ENCODE peak calls at places on chromosomes 6 and 20, in nine cellular contexts. C is epithelial cell of proximal tubule; J is CD8-positive, alpha-beta T cell; V is AG10803; S is HepG2; R is GM13976; Z is cardiac muscle cell; L is CD4-positive, alpha-beta T cell; E is H9. U is an unnamed sample.

GRCh38 chr6:33904050-33904827 is 100.4 kb upstream of the MLN start:
- DNase-seq in C (no peak), J (peak), V (no peak), S (no peak), R (peak), Z (peak), L (peak), E (no peak), U (no peak)

GRCh38 chr6:35710241-35710847 is 21.6 kb upstream of the FKBP5 start:
- DNase-seq in C (peak), J (no peak), V (no peak), S (no peak), R (no peak), Z (no peak), L (no peak), E (no peak), U (no peak)

GRCh38 chr20:24701668-24702067 is 232.2 kb downstream of the SYNDIG1 start:
- DNase-seq in C (no peak), J (no peak), V (no peak), S (no peak), R (no peak), Z (no peak), L (no peak), E (no peak), U (no peak)

GRCh38 chr6:159819932-159820640 is 20.0 kb downstream of the PNLDC1 start:
- DNase-seq in C (no peak), J (peak), V (no peak), S (no peak), R (peak), Z (no peak), L (peak), E (peak), U (no peak)

GRCh38 chr6:105769987-105770386 is 316.1 kb upstream of the PRDM1 start:
- DNase-seq in C (peak), J (no peak), V (peak), S (no peak), R (no peak), Z (no peak), L (no peak), E (no peak), U (no peak)

GRCh38 chr20:15496501-15497039 is 1076.7 kb downstream of the KIF16B start:
- DNase-seq in C (no peak), J (no peak), V (no peak), S (no peak), R (no peak), Z (no peak), L (no peak), E (no peak), U (no peak)

GRCh38 chr6:4369616-4370015 is 234.2 kb upstream of the ECI2 start:
- DNase-seq in C (no peak), J (no peak), V (peak), S (no peak), R (no peak), Z (no peak), L (no peak), E (no peak), U (no peak)

GRCh38 chr6:168127384-168127868 is 48.4 kb upstream of the FRMD1 start:
- DNase-seq in C (no peak), J (no peak), V (no peak), S (no peak), R (no peak), Z (no peak), L (no peak), E (no peak), U (no peak)

GRCh38 chr20:50172347-50173013 is 18.1 kb upstream of the CEBPB start:
- DNase-seq in C (no peak), J (no peak), V (peak), S (peak), R (peak), Z (peak), L (no peak), E (peak), U (peak)

GRCh38 chr6:163844761-163845160 is 430.2 kb downstream of the QKI start:
- DNase-seq in C (no peak), J (no peak), V (no peak), S (no peak), R (no peak), Z (no peak), L (no peak), E (no peak), U (no peak)

GRCh38 chr20:61296629-61297019 is 44.6 kb downstream of the CDH4 start:
- DNase-seq in C (no peak), J (no peak), V (no peak), S (no peak), R (no peak), Z (no peak), L (no peak), E (no peak), U (no peak)

GRCh38 chr20:41287327-41287726 is 30.2 kb downstream of the ZHX3 start:
- DNase-seq in C (peak), J (no peak), V (peak), S (no peak), R (no peak), Z (no peak), L (no peak), E (no peak), U (no peak)

GRCh38 chr6:116047173-116047933 is 13.3 kb downstream of the FRK start:
- DNase-seq in C (no peak), J (no peak), V (peak), S (peak), R (no peak), Z (no peak), L (no peak), E (no peak), U (no peak)

GRCh38 chr6:52216932-52217331 is 27.4 kb downstream of the IL17F start:
- DNase-seq in C (no peak), J (no peak), V (no peak), S (no peak), R (no peak), Z (no peak), L (no peak), E (no peak), U (no peak)

GRCh38 chr6:121951918-121952379 is 447.5 kb upstream of the HSF2 start:
- DNase-seq in C (no peak), J (no peak), V (peak), S (no peak), R (no peak), Z (no peak), L (no peak), E (no peak), U (no peak)

GRCh38 chr6:163943647-163944395 is 529.3 kb downstream of the QKI start:
- DNase-seq in C (no peak), J (no peak), V (peak), S (no peak), R (no peak), Z (peak), L (no peak), E (peak), U (no peak)

GRCh38 chr6:2940851-2941250 is 30.5 kb downstream of the SERPINB6 start:
- DNase-seq in C (no peak), J (peak), V (no peak), S (no peak), R (no peak), Z (no peak), L (no peak), E (no peak), U (no peak)

GRCh38 chr6:1031671-1032070 is 280.2 kb upstream of the FOXQ1 start:
- DNase-seq in C (no peak), J (no peak), V (no peak), S (no peak), R (no peak), Z (no peak), L (no peak), E (no peak), U (no peak)

GRCh38 chr20:51432875-51433274 is 109.6 kb downstream of the NFATC2 start:
- DNase-seq in C (no peak), J (no peak), V (no peak), S (no peak), R (no peak), Z (no peak), L (no peak), E (no peak), U (no peak)

DNA sequence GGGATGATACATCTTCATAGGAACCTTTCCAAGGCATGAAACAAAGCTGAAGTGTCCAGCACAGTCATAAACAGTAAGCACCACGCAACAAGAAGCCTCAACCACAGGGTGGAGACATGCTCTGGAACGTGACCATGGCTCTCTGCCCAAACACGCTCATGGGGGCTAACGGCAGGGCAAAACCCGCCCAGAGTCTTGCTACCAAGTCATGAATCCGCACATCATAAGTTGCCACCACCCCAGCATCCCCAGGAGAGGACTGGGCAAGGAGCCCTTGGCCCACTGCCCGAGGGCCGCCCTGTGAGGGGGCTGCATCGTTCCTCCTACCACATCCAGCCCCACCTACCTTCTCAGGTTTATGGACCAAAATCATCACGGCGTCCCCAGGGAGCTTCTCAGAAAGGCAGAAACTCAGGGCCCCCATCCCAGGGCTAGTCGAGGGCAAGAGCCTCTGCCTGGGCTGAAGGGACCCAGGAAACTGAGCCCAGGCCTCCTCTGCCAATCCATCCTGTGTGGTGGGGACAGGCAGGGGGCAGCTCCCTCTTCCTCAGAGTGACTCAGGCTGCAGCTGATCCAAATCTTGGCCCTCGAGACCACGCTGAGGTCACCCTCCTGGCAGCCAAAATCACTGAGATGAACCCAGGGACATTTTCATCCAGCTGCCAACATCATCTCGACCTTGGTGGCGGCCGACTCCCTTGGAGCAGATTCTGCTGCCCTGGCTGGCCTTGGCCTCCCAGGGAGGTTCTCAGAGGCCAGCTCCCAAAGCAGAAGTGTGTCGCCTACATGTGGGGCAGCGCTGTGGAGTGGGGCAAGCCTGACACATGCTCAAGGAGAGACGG is 42.6 kb downstream of the BMP7 start:
- DNase-seq in C (no peak), J (no peak), V (peak), S (no peak), R (no peak), Z (no peak), L (no peak), E (no peak), U (no peak)
- TF ChIP-seq CTCF in C (no peak), J (no peak), V (no peak), S (no peak), R (no peak), Z (no peak), L (no peak), E (no peak), U (no peak)

DNA sequence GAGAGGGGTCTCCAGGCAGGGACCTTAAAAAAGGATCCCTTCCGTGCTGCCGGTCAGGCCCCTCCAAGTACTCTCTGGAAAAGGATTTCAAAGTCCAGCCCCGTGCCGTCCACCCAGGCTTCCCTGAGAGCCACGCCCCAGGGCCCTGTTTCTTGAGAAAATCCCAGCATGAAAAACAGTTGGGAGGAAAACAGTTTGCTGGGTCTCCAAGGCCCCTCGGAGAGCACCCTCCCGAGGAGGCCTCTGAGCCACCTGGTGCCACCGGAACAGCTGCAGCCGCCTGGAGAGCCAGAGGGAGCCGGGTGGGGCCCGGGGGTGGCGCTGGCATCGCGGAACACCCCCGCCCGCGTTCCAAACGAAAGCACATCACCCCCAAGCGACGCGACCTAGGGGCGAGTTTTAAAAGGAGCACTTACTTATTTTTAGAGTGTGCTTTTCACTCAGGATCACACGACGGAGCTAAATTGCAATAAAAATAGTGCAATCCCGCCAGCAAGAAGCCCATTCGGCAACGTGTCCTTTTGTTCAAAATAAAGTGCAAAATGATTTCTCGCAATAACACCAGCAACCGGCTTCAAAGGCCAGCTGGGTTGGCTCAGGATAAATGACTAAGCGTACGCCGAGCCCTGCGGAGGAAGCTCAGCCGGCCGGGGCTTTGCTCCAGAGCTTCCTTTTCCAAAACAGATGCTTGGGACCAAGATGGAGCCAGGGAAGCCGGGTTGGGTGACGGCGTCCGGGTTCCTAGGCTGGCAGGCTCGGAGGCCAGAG is 64.2 kb downstream of the YTHDF1 start:
- DNase-seq in C (no peak), J (no peak), V (no peak), S (no peak), R (no peak), Z (no peak), L (no peak), E (no peak), U (peak)
- TF ChIP-seq CTCF in C (no peak), J (no peak), V (no peak), S (no peak), R (no peak), Z (no peak), L (no peak), E (no peak), U (no peak)

GRCh38 chr6:38144365-38144764 is 324.8 kb downstream of the ZFAND3 start:
- DNase-seq in C (no peak), J (no peak), V (no peak), S (no peak), R (no peak), Z (no peak), L (no peak), E (no peak), U (no peak)
- TF ChIP-seq CTCF in C (peak), J (no peak), V (no peak), S (no peak), R (no peak), Z (no peak), L (no peak), E (peak), U (no peak)

GRCh38 chr6:30359276-30359675 is 14.3 kb downstream of the RPP21 start:
- DNase-seq in C (no peak), J (no peak), V (no peak), S (no peak), R (no peak), Z (no peak), L (no peak), E (no peak), U (no peak)

GRCh38 chr6:30360139-30360538 is 15.2 kb downstream of the RPP21 start:
- DNase-seq in C (no peak), J (no peak), V (no peak), S (no peak), R (no peak), Z (no peak), L (no peak), E (no peak), U (no peak)

GRCh38 chr6:30363459-30363858 is 18.5 kb downstream of the RPP21 start:
- DNase-seq in C (no peak), J (no peak), V (no peak), S (no peak), R (no peak), Z (no peak), L (no peak), E (no peak), U (no peak)

GRCh38 chr6:30361661-30362060 is 16.7 kb downstream of the RPP21 start:
- DNase-seq in C (no peak), J (no peak), V (no peak), S (no peak), R (no peak), Z (no peak), L (no peak), E (no peak), U (no peak)

DNA sequence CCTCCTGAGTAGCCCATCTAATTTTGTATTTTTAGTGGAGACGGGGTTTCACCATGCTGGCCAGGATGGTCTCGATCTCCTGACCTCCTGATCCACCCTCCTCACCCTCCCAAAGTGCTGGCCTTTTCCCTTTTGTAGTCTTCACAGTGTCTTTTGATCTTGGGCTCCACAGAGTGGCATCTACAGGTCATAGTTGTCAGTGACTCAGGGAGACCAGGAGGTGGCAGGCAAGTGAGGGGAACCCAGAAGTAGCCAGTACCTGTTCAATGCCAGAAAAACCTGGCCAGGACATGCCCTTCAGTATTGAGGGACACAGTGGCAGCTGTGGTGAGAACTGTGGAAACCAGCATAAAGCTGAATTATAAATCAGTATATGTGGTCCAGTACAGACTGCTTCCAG is 19.6 kb downstream of the RPP21 start:
- DNase-seq in C (no peak), J (no peak), V (no peak), S (peak), R (no peak), Z (no peak), L (no peak), E (no peak), U (no peak)
- TF ChIP-seq CTCF in C (peak), J (no peak), V (no peak), S (peak), R (no peak), Z (no peak), L (no peak), E (peak), U (no peak)

DNA sequence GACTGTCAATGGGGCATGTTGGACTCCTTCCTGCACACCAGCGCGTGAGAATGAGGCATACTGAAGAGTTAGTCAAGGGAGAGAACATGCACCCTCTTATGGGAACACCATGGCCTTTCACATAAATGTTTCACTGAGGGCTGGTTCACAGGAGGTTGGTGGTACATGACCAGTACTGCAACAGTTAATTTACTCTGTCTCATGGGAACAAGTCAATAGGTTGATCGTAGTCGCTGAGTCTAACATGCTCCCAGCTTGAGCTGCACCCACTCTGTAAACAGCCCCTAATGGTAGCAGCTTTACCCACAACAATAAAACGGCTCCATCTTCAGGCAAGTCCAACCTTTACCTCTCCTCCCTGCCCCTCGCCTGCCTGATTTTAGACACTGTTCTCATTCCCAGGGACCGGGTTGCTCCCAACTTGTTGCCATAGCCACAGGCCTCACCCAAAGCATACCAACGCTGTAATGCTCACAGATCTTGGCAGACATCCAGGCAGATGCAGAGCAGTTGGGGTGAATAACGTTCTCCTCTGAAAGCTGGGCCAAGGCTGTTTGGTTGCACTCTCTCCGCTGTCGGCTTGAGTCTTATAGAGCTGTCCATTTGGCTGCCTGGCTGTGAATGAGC is 111.3 kb downstream of the LY86 start:
- DNase-seq in C (peak), J (no peak), V (peak), S (no peak), R (no peak), Z (peak), L (no peak), E (peak), U (peak)
- TF ChIP-seq CTCF in C (peak), J (no peak), V (peak), S (no peak), R (no peak), Z (no peak), L (no peak), E (peak), U (no peak)

DNA sequence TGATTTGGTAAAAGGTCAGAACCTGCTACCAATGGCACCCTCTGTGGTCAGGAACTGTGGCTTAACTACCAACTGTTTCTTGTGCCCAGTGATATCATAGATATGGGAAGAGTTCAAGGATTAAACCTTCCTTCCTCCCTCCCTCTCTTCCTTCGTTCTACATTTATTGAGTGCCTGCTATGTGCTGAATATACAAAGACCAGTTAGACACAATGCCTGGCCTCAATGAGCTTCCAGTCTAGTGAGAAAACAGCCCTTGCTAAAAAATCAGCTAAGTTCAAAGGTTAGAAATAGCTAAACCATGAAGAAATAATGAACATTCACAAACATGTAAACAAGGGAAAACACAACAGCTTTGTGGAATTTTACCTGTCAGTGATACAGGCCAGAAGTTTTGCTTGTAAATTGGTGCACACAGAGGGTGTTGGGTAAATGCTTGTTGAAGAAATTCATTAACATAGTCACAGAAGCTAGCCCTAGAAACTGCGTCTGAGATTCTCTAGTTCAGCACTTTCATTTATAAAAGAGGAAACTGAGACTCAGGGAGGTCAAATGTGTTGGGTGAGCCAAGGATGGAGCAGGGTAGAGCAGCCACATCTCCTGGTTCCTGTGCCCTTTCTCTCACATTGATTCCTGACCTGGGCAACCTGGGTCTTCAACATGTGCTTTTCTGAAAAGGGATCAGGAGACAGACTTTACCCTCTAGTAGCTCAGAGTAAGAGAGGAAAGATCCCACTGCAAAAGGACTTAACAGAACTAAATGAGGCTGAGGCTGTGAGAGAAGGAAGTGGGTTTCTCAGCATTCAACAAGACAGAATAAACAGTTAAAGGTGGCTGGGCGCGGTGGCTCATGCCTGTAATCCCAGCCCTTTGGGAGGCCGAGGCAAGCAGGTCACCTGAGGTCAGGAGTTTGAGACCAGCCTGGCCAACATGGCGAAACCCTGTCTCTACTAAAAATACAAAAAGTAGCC is 14.4 kb upstream of the FOXO3 start:
- DNase-seq in C (no peak), J (no peak), V (no peak), S (no peak), R (no peak), Z (no peak), L (no peak), E (no peak), U (no peak)
- TF ChIP-seq CTCF in C (no peak), J (no peak), V (no peak), S (no peak), R (no peak), Z (no peak), L (no peak), E (no peak), U (no peak)

GRCh38 chr20:9503530-9504251 is 10.7 kb upstream of the LAMP5 start:
- DNase-seq in C (no peak), J (no peak), V (peak), S (no peak), R (no peak), Z (peak), L (no peak), E (peak), U (peak)
- TF ChIP-seq CTCF in C (no peak), J (no peak), V (peak), S (no peak), R (no peak), Z (no peak), L (no peak), E (peak), U (no peak)

U was measured in CD14-positive monocyte.